ENCODE peak calls at places on chromosome 19, in ten cellular contexts. One of them, this sample, is unnamed.

GRCh38 chr19:44611812-44612295 is 1.5 kb upstream of the IGSF23 start:
- DNase-seq in WTC11: no peak
- DNase-seq in SJCRH30: no peak
- DNase-seq in activated naive CD8-positive, alpha-beta T cell treated with anti-CD3 and anti-CD28 coated beads for 36 hours: no peak
- DNase-seq in heart left ventricle: no peak
- DNase-seq in sigmoid colon: no peak
- DNase-seq in fibroblast of the aortic adventitia: no peak
- DNase-seq in activated gamma-delta T cell treated with Interleukin-2 at 50 U/mL for 16 hours: no peak
- DNase-seq in GOT3: no peak
- DNase-seq in OCI-M1: no peak
- DNase-seq in this sample: no peak

GRCh38 chr19:46225558-46226004 is 4.0 kb upstream of the IGFL1 start:
- DNase-seq in GOT3: no peak
- DNase-seq in fibroblast of the aortic adventitia: peak; percentile 42
- DNase-seq in heart left ventricle: no peak
- DNase-seq in OCI-M1: peak; percentile 70
- DNase-seq in activated naive CD8-positive, alpha-beta T cell treated with anti-CD3 and anti-CD28 coated beads for 36 hours: peak; percentile 12
- DNase-seq in SJCRH30: peak; percentile 26
- DNase-seq in WTC11: no peak
- DNase-seq in activated gamma-delta T cell treated with Interleukin-2 at 50 U/mL for 16 hours: no peak
- DNase-seq in sigmoid colon: no peak
- DNase-seq in this sample: peak; percentile 11

GRCh38 chr19:2500861-2501260 is 24.9 kb downstream of the GADD45B start:
- DNase-seq in OCI-M1: no peak
- DNase-seq in sigmoid colon: no peak
- DNase-seq in activated gamma-delta T cell treated with Interleukin-2 at 50 U/mL for 16 hours: no peak
- DNase-seq in activated naive CD8-positive, alpha-beta T cell treated with anti-CD3 and anti-CD28 coated beads for 36 hours: no peak
- DNase-seq in SJCRH30: peak; percentile 33
- DNase-seq in WTC11: no peak
- DNase-seq in GOT3: no peak
- DNase-seq in fibroblast of the aortic adventitia: peak; percentile 55
- DNase-seq in heart left ventricle: no peak
- DNase-seq in this sample: no peak

GRCh38 chr19:52115526-52116053 is 20.0 kb upstream of the ZNF841 start:
- DNase-seq in WTC11: no peak
- DNase-seq in OCI-M1: no peak
- DNase-seq in activated naive CD8-positive, alpha-beta T cell treated with anti-CD3 and anti-CD28 coated beads for 36 hours: no peak
- DNase-seq in sigmoid colon: no peak
- DNase-seq in activated gamma-delta T cell treated with Interleukin-2 at 50 U/mL for 16 hours: no peak
- DNase-seq in fibroblast of the aortic adventitia: no peak
- DNase-seq in SJCRH30: no peak
- DNase-seq in GOT3: no peak
- DNase-seq in heart left ventricle: no peak
- DNase-seq in this sample: no peak

GRCh38 chr19:45267296-45267695 is 16.2 kb downstream of the MARK4 start:
- DNase-seq in heart left ventricle: no peak
- DNase-seq in sigmoid colon: no peak
- DNase-seq in WTC11: no peak
- DNase-seq in SJCRH30: no peak
- DNase-seq in OCI-M1: no peak
- DNase-seq in activated naive CD8-positive, alpha-beta T cell treated with anti-CD3 and anti-CD28 coated beads for 36 hours: no peak
- DNase-seq in fibroblast of the aortic adventitia: no peak
- DNase-seq in activated gamma-delta T cell treated with Interleukin-2 at 50 U/mL for 16 hours: no peak
- DNase-seq in GOT3: no peak
- DNase-seq in this sample: no peak

GRCh38 chr19:52734340-52734892 is 428 bp downstream of the ZNF611 start:
- DNase-seq in WTC11: peak; percentile 29
- DNase-seq in heart left ventricle: no peak
- DNase-seq in GOT3: no peak
- DNase-seq in OCI-M1: no peak
- DNase-seq in sigmoid colon: peak; percentile 70
- DNase-seq in SJCRH30: peak; percentile 38
- DNase-seq in fibroblast of the aortic adventitia: peak; percentile 11
- DNase-seq in activated naive CD8-positive, alpha-beta T cell treated with anti-CD3 and anti-CD28 coated beads for 36 hours: peak; percentile 19
- DNase-seq in activated gamma-delta T cell treated with Interleukin-2 at 50 U/mL for 16 hours: peak; percentile 5
- DNase-seq in this sample: peak; percentile 6

GRCh38 chr19:49895566-49896297 is 955 bp downstream of the IL4I1 start:
- DNase-seq in GOT3: no peak
- DNase-seq in OCI-M1: no peak
- DNase-seq in fibroblast of the aortic adventitia: no peak
- DNase-seq in activated gamma-delta T cell treated with Interleukin-2 at 50 U/mL for 16 hours: no peak
- DNase-seq in WTC11: no peak
- DNase-seq in heart left ventricle: no peak
- DNase-seq in activated naive CD8-positive, alpha-beta T cell treated with anti-CD3 and anti-CD28 coated beads for 36 hours: no peak
- DNase-seq in sigmoid colon: no peak
- DNase-seq in SJCRH30: no peak
- DNase-seq in this sample: no peak

GRCh38 chr19:41411682-41412265 is 14.2 kb downstream of the BCKDHA start:
- DNase-seq in WTC11: no peak
- DNase-seq in GOT3: no peak
- DNase-seq in activated naive CD8-positive, alpha-beta T cell treated with anti-CD3 and anti-CD28 coated beads for 36 hours: no peak
- DNase-seq in fibroblast of the aortic adventitia: no peak
- DNase-seq in heart left ventricle: peak; percentile 89
- DNase-seq in OCI-M1: no peak
- DNase-seq in activated gamma-delta T cell treated with Interleukin-2 at 50 U/mL for 16 hours: no peak
- DNase-seq in SJCRH30: no peak
- DNase-seq in sigmoid colon: no peak
- DNase-seq in this sample: no peak

GRCh38 chr19:29188289-29188688 is 24.7 kb downstream of the UQCRFS1 start:
- DNase-seq in sigmoid colon: no peak
- DNase-seq in SJCRH30: no peak
- DNase-seq in activated naive CD8-positive, alpha-beta T cell treated with anti-CD3 and anti-CD28 coated beads for 36 hours: no peak
- DNase-seq in WTC11: no peak
- DNase-seq in OCI-M1: no peak
- DNase-seq in fibroblast of the aortic adventitia: no peak
- DNase-seq in heart left ventricle: no peak
- DNase-seq in activated gamma-delta T cell treated with Interleukin-2 at 50 U/mL for 16 hours: no peak
- DNase-seq in GOT3: no peak
- DNase-seq in this sample: no peak

GRCh38 chr19:49331616-49332055 is 3.6 kb upstream of the CD37 start:
- DNase-seq in fibroblast of the aortic adventitia: peak; percentile 46
- DNase-seq in activated gamma-delta T cell treated with Interleukin-2 at 50 U/mL for 16 hours: peak; percentile 31
- DNase-seq in SJCRH30: peak; percentile 73
- DNase-seq in GOT3: no peak
- DNase-seq in heart left ventricle: peak; percentile 54
- DNase-seq in OCI-M1: peak; percentile 87
- DNase-seq in sigmoid colon: no peak
- DNase-seq in WTC11: peak; percentile 34
- DNase-seq in activated naive CD8-positive, alpha-beta T cell treated with anti-CD3 and anti-CD28 coated beads for 36 hours: peak; percentile 57
- DNase-seq in this sample: peak; percentile 42

GRCh38 chr19:5080809-5081208 is 111.9 kb downstream of the KDM4B start:
- DNase-seq in OCI-M1: no peak
- DNase-seq in heart left ventricle: peak; percentile 12
- DNase-seq in SJCRH30: no peak
- DNase-seq in fibroblast of the aortic adventitia: no peak
- DNase-seq in WTC11: no peak
- DNase-seq in activated naive CD8-positive, alpha-beta T cell treated with anti-CD3 and anti-CD28 coated beads for 36 hours: no peak
- DNase-seq in GOT3: no peak
- DNase-seq in sigmoid colon: no peak
- DNase-seq in activated gamma-delta T cell treated with Interleukin-2 at 50 U/mL for 16 hours: no peak
- DNase-seq in this sample: no peak

GRCh38 chr19:20247016-20247683 is 80.1 kb downstream of the ZNF486 start:
- DNase-seq in GOT3: no peak
- DNase-seq in activated gamma-delta T cell treated with Interleukin-2 at 50 U/mL for 16 hours: peak; percentile 10
- DNase-seq in activated naive CD8-positive, alpha-beta T cell treated with anti-CD3 and anti-CD28 coated beads for 36 hours: no peak
- DNase-seq in SJCRH30: peak; percentile 50
- DNase-seq in fibroblast of the aortic adventitia: peak; percentile 1
- DNase-seq in heart left ventricle: no peak
- DNase-seq in WTC11: peak; percentile 69
- DNase-seq in sigmoid colon: no peak
- DNase-seq in OCI-M1: peak; percentile 51
- DNase-seq in this sample: no peak

GRCh38 chr19:11460207-11460606 is 20.6 kb downstream of the ELAVL3 start:
- DNase-seq in GOT3: no peak
- DNase-seq in activated gamma-delta T cell treated with Interleukin-2 at 50 U/mL for 16 hours: no peak
- DNase-seq in WTC11: peak; percentile 46
- DNase-seq in OCI-M1: peak; percentile 43
- DNase-seq in activated naive CD8-positive, alpha-beta T cell treated with anti-CD3 and anti-CD28 coated beads for 36 hours: no peak
- DNase-seq in fibroblast of the aortic adventitia: no peak
- DNase-seq in sigmoid colon: no peak
- DNase-seq in SJCRH30: no peak
- DNase-seq in heart left ventricle: no peak
- DNase-seq in this sample: no peak

GRCh38 chr19:40578442-40578908 is 1.8 kb downstream of the SHKBP1 start:
- DNase-seq in GOT3: no peak
- DNase-seq in sigmoid colon: no peak
- DNase-seq in WTC11: peak; percentile 86
- DNase-seq in SJCRH30: peak; percentile 70
- DNase-seq in fibroblast of the aortic adventitia: peak; percentile 33
- DNase-seq in OCI-M1: peak; percentile 81
- DNase-seq in heart left ventricle: no peak
- DNase-seq in activated naive CD8-positive, alpha-beta T cell treated with anti-CD3 and anti-CD28 coated beads for 36 hours: no peak
- DNase-seq in activated gamma-delta T cell treated with Interleukin-2 at 50 U/mL for 16 hours: no peak
- DNase-seq in this sample: peak; percentile 31

GRCh38 chr19:29576761-29577661 is 29.1 kb upstream of the POP4 start:
- DNase-seq in activated naive CD8-positive, alpha-beta T cell treated with anti-CD3 and anti-CD28 coated beads for 36 hours: peak; percentile 38
- DNase-seq in heart left ventricle: no peak
- DNase-seq in GOT3: no peak
- DNase-seq in SJCRH30: no peak
- DNase-seq in OCI-M1: no peak
- DNase-seq in fibroblast of the aortic adventitia: peak; percentile 5
- DNase-seq in activated gamma-delta T cell treated with Interleukin-2 at 50 U/mL for 16 hours: no peak
- DNase-seq in sigmoid colon: no peak
- DNase-seq in WTC11: no peak
- DNase-seq in this sample: no peak

GRCh38 chr19:40740747-40741146 is 9.5 kb downstream of the ACTMAP start:
- DNase-seq in GOT3: no peak
- DNase-seq in sigmoid colon: peak; percentile 87
- DNase-seq in WTC11: no peak
- DNase-seq in activated gamma-delta T cell treated with Interleukin-2 at 50 U/mL for 16 hours: no peak
- DNase-seq in activated naive CD8-positive, alpha-beta T cell treated with anti-CD3 and anti-CD28 coated beads for 36 hours: no peak
- DNase-seq in heart left ventricle: peak; percentile 78
- DNase-seq in SJCRH30: no peak
- DNase-seq in OCI-M1: no peak
- DNase-seq in fibroblast of the aortic adventitia: peak; percentile 82
- DNase-seq in this sample: no peak

GRCh38 chr19:15297416-15298224 is 34.7 kb downstream of the BRD4 start:
- DNase-seq in SJCRH30: peak; percentile 77
- DNase-seq in activated gamma-delta T cell treated with Interleukin-2 at 50 U/mL for 16 hours: peak; percentile 16
- DNase-seq in heart left ventricle: no peak
- DNase-seq in fibroblast of the aortic adventitia: peak; percentile 80
- DNase-seq in GOT3: no peak
- DNase-seq in WTC11: peak; percentile 33
- DNase-seq in OCI-M1: peak; percentile 75
- DNase-seq in sigmoid colon: no peak
- DNase-seq in activated naive CD8-positive, alpha-beta T cell treated with anti-CD3 and anti-CD28 coated beads for 36 hours: no peak
- DNase-seq in this sample: peak; percentile 87

GRCh38 chr19:49855676-49856573 is 5.0 kb downstream of the PTOV1 start:
- DNase-seq in activated gamma-delta T cell treated with Interleukin-2 at 50 U/mL for 16 hours: no peak
- DNase-seq in WTC11: no peak
- DNase-seq in SJCRH30: no peak
- DNase-seq in heart left ventricle: no peak
- DNase-seq in OCI-M1: no peak
- DNase-seq in GOT3: no peak
- DNase-seq in sigmoid colon: no peak
- DNase-seq in activated naive CD8-positive, alpha-beta T cell treated with anti-CD3 and anti-CD28 coated beads for 36 hours: no peak
- DNase-seq in fibroblast of the aortic adventitia: no peak
- DNase-seq in this sample: no peak

GRCh38 chr19:589693-590395 is at the start of gene HCN2:
- DNase-seq in fibroblast of the aortic adventitia: no peak
- DNase-seq in activated gamma-delta T cell treated with Interleukin-2 at 50 U/mL for 16 hours: no peak
- DNase-seq in GOT3: no peak
- DNase-seq in SJCRH30: no peak
- DNase-seq in activated naive CD8-positive, alpha-beta T cell treated with anti-CD3 and anti-CD28 coated beads for 36 hours: no peak
- DNase-seq in OCI-M1: no peak
- DNase-seq in WTC11: no peak
- DNase-seq in heart left ventricle: no peak
- DNase-seq in sigmoid colon: no peak
- DNase-seq in this sample: no peak